ENCODE peak calls at places on chromosomes 5 and 9, in four cellular contexts. A is suprapubic skin, R is stomach, J is GM12891. D is an unnamed sample.

GRCh38 chr5:151085517-151086031 is 4.7 kb upstream of the TNIP1 start:
- DNase-seq in A (peak), R (peak), J (no peak), D (no peak)

GRCh38 chr9:37999501-38000189 is 69.4 kb downstream of the SHB start:
- DNase-seq in A (no peak), R (no peak), J (no peak), D (no peak)

GRCh38 chr9:121577201-121577600 is 74.2 kb upstream of the DAB2IP start:
- DNase-seq in A (no peak), R (no peak), J (no peak), D (no peak)

GRCh38 chr5:105735704-105736103 is 1935.0 kb downstream of the EFNA5 start:
- DNase-seq in A (no peak), R (no peak), J (no peak), D (no peak)

GRCh38 chr9:123925820-123926219 is 4.1 kb downstream of the DENND1A start:
- DNase-seq in A (no peak), R (no peak), J (no peak), D (peak)

GRCh38 chr5:54638090-54638489 is 120.5 kb downstream of the SNX18 start:
- DNase-seq in A (no peak), R (no peak), J (no peak), D (no peak)

GRCh38 chr5:28117273-28118065 is 1079.1 kb upstream of the CDH9 start:
- DNase-seq in A (no peak), R (no peak), J (no peak), D (no peak)

GRCh38 chr9:33791117-33791516 is 4.2 kb upstream of the PRSS3 start:
- DNase-seq in A (no peak), R (no peak), J (no peak), D (no peak)

GRCh38 chr5:2272755-2273154 is 390.0 kb upstream of the IRX4 start:
- DNase-seq in A (no peak), R (no peak), J (no peak), D (no peak)

GRCh38 chr5:40572947-40573346 is 106.8 kb upstream of the PTGER4 start:
- DNase-seq in A (no peak), R (no peak), J (no peak), D (no peak)

GRCh38 chr9:95087659-95088242 is 229.8 kb downstream of the FANCC start:
- DNase-seq in A (peak), R (peak), J (no peak), D (no peak)

GRCh38 chr5:151319334-151319733 is 15.8 kb upstream of the SLC36A3 start:
- DNase-seq in A (no peak), R (no peak), J (peak), D (no peak)

GRCh38 chr9:131310833-131311554 is 21.5 kb downstream of the PLPP7 start:
- DNase-seq in A (no peak), R (peak), J (no peak), D (no peak)

GRCh38 chr5:173679909-173680626 is 63.6 kb upstream of the BOD1 start:
- DNase-seq in A (no peak), R (no peak), J (no peak), D (no peak)

GRCh38 chr5:150148408-150148927 is 7.2 kb downstream of the PDGFRB start:
- DNase-seq in A (no peak), R (no peak), J (no peak), D (no peak)

GRCh38 chr5:1641560-1642166 is 117.9 kb upstream of the LPCAT1 start:
- DNase-seq in A (peak), R (peak), J (peak), D (peak)

GRCh38 chr5:62603934-62604333 is 25.3 kb downstream of the LRRC70 start:
- DNase-seq in A (no peak), R (no peak), J (no peak), D (no peak)

GRCh38 chr5:171272996-171273970 is 35.8 kb upstream of the TLX3 start:
- DNase-seq in A (no peak), R (no peak), J (no peak), D (peak)

GRCh38 chr9:38436708-38437107 is 12.5 kb upstream of the IGFBPL1 start:
- DNase-seq in A (no peak), R (no peak), J (no peak), D (no peak)

GRCh38 chr5:142056831-142057696 is 44.2 kb upstream of the GNPDA1 start:
- DNase-seq in A (no peak), R (no peak), J (no peak), D (no peak)

GRCh38 chr5:108516771-108517170 is 134.9 kb upstream of the FBXL17 start:
- DNase-seq in A (no peak), R (no peak), J (no peak), D (no peak)

GRCh38 chr5:72166070-72166979 is 59.0 kb downstream of the MAP1B start:
- DNase-seq in A (peak), R (no peak), J (no peak), D (no peak)

GRCh38 chr9:112032733-112033132 is 136.1 kb downstream of the UGCG start:
- DNase-seq in A (no peak), R (no peak), J (no peak), D (no peak)

GRCh38 chr9:18360005-18360404 is 113.9 kb upstream of the ADAMTSL1 start:
- DNase-seq in A (no peak), R (no peak), J (no peak), D (no peak)

GRCh38 chr5:23506329-23507236 is 826 bp upstream of the PRDM9 start:
- DNase-seq in A (no peak), R (no peak), J (no peak), D (no peak)

GRCh38 chr9:27379311-27380236 is 82.6 kb upstream of the EQTN start:
- DNase-seq in A (no peak), R (no peak), J (no peak), D (no peak)

GRCh38 chr5:174825587-174825986 is 101.2 kb downstream of the MSX2 start:
- DNase-seq in A (no peak), R (no peak), J (no peak), D (no peak)

GRCh38 chr5:108669493-108669892 is 78.2 kb upstream of the FER start:
- DNase-seq in A (no peak), R (no peak), J (no peak), D (no peak)

GRCh38 chr9:122835313-122835731 is 6.9 kb upstream of the PDCL start:
- DNase-seq in A (no peak), R (no peak), J (peak), D (no peak)

GRCh38 chr9:89137548-89138462 is 40.8 kb downstream of the SHC3 start:
- DNase-seq in A (peak), R (no peak), J (no peak), D (peak)

GRCh38 chr9:134171316-134172197 is 7.2 kb upstream of the RNU6ATAC start:
- DNase-seq in A (no peak), R (no peak), J (no peak), D (no peak)

GRCh38 chr5:20340123-20340522 is 352.1 kb upstream of the CDH18 start:
- DNase-seq in A (no peak), R (no peak), J (no peak), D (no peak)

GRCh38 chr9:93680445-93681315 is 104.3 kb downstream of the PHF2 start:
- DNase-seq in A (peak), R (peak), J (no peak), D (no peak)

GRCh38 chr5:22901885-22902284 is 48.7 kb upstream of the CDH12 start:
- DNase-seq in A (no peak), R (no peak), J (no peak), D (no peak)

GRCh38 chr5:38445374-38446028 is 110.9 kb downstream of the LIFR start:
- DNase-seq in A (no peak), R (no peak), J (no peak), D (no peak)

GRCh38 chr5:175659546-175660248 is 1.8 kb downstream of the HRH2 start:
- DNase-seq in A (no peak), R (no peak), J (no peak), D (no peak)

GRCh38 chr5:55847837-55848236 is 3.3 kb upstream of the IL31RA start:
- DNase-seq in A (no peak), R (no peak), J (no peak), D (no peak)

GRCh38 chr9:134597957-134598883 is 43.4 kb upstream of the COL5A1 start:
- DNase-seq in A (peak), R (no peak), J (no peak), D (no peak)

GRCh38 chr9:137682431-137682991 is 63.7 kb downstream of the EHMT1 start:
- DNase-seq in A (no peak), R (no peak), J (no peak), D (no peak)

DNA sequence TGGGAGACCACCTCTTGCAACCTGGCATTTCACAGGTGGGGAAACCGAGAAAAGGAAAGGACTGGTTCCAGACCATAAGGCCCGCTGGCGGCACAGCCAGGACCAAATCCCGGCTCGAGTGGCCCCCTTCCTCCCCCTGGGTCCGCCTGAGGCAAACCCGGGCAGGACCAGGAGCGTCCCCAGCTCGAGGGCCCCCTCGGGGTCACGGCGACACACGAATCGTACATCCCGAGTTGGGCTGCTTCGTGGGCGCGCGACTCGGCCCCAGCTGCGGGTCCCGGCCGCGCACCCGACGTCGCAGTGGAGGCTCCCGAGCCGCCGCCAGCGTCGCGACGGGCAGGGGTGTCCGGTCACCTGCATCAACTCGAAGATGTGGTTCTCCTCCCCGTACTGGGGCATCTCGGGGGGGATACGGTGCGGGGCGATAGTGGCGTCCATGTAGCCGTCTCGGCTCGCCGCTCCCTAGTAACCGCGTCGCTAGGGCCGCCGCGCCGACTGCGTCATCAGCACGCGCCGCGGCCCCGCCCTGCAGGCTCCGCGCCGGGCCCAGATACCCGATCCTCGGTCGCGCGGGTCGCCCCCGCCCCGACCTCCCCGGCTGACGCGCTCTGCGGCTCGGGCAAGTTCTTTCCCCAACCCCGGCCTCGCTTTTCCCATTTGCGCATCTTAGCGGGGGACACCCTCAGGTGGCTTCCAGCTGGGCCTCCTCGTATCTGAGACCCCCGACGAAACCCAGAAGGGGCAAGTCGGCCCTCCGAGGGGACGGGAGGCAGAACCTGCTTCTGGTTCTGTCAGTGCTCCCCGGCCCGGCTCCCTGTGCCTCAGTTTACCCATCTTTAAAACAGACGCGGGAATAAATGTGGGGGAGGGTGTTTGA is at the start of gene AK8:
- DNase-seq in A (peak), R (peak), J (peak), D (peak)
- TF ChIP-seq POLR2AphosphoS5 in A (peak), R (peak), J (no peak), D (no peak)

GRCh38 chr5:60843693-60844428 is at the start of gene ELOVL7:
- DNase-seq in A (no peak), R (peak), J (peak), D (no peak)
- TF ChIP-seq POLR2AphosphoS5 in A (no peak), R (peak), J (no peak), D (no peak)

GRCh38 chr5:180435594-180435993 is 58.6 kb upstream of the CNOT6 start:
- DNase-seq in A (no peak), R (no peak), J (no peak), D (no peak)
- TF ChIP-seq POLR2AphosphoS5 in A (no peak), R (no peak), J (no peak), D (no peak)

DNA sequence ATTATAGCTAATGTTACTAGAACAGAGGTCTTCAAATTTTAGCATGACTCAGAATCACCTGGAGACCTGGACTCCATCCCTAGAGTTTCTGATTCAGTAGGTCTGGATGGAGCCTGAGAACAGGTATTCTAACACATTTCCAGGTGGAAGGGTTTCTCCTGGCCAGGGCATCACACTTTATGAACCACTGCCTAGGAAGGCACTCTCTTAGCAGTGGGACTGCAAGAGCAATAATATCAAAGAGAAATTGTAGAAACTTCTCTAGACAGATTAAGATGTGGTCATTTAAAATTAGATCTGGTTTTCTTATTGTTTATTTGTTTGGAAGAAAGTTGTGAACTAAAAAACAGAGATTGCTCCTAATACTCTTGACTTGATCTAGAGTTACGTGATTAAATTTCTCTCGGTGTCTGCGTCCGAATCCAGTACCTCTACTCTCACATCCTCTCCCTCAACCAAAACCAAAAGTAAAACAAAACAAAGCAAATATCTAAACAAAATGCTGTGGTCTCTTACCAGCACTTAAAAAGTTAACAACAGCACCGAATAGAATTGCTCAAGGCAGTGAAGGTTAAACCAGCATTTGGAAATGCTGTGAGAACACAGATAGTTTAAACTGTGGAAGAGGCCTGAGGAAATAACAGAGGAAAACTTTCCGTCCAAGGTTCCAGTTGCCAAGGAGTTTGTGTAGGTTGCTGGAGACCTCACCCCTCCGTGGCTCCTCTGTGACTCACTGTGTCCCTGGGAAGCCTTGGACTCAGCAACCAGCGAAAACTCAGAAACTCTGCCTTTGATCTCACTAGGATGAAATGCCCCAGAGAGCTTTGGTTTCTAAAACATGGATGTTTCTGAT is 193.4 kb downstream of the ARRDC3 start:
- DNase-seq in A (peak), R (no peak), J (no peak), D (no peak)
- TF ChIP-seq POLR2AphosphoS5 in A (no peak), R (peak), J (no peak), D (no peak)